ENCODE peak calls at places on chromosomes 4 and X, in nine cellular contexts. One of them, this sample, is unnamed.

GRCh38 chr4:6478546-6479220 is 6.3 kb upstream of the PPP2R2C start:
- DNase-seq in GM04504: no peak
- DNase-seq in NCI-H1092 treated with DMSO at 0.1 percent for 48 hours: no peak
- DNase-seq in stromal cell of bone marrow: no peak
- DNase-seq in astrocyte of the cerebellum: no peak
- DNase-seq in HS-5: no peak
- DNase-seq in tibial nerve: no peak
- DNase-seq in germinal center: no peak
- DNase-seq in stimulated activated CD4-positive, alpha-beta T cell treated with anti-CD3 and anti-CD28 coated beads, TNF-alpha, amount 100 ng/mL, for 4 hours: no peak
- DNase-seq in this sample: no peak

GRCh38 chrX:145484740-145485139 is 237.4 kb downstream of the SPANXN1 start:
- DNase-seq in HS-5: no peak
- DNase-seq in GM04504: no peak
- DNase-seq in tibial nerve: no peak
- DNase-seq in stimulated activated CD4-positive, alpha-beta T cell treated with anti-CD3 and anti-CD28 coated beads, TNF-alpha, amount 100 ng/mL, for 4 hours: no peak
- DNase-seq in germinal center: no peak
- DNase-seq in stromal cell of bone marrow: no peak
- DNase-seq in NCI-H1092 treated with DMSO at 0.1 percent for 48 hours: no peak
- DNase-seq in astrocyte of the cerebellum: no peak
- DNase-seq in this sample: no peak

GRCh38 chrX:72105436-72105835 is 26.3 kb downstream of the RTL5 start:
- DNase-seq in HS-5: no peak
- DNase-seq in GM04504: no peak
- DNase-seq in stimulated activated CD4-positive, alpha-beta T cell treated with anti-CD3 and anti-CD28 coated beads, TNF-alpha, amount 100 ng/mL, for 4 hours: no peak
- DNase-seq in astrocyte of the cerebellum: no peak
- DNase-seq in germinal center: no peak
- DNase-seq in tibial nerve: no peak
- DNase-seq in stromal cell of bone marrow: no peak
- DNase-seq in NCI-H1092 treated with DMSO at 0.1 percent for 48 hours: no peak
- DNase-seq in this sample: peak; percentile 52

GRCh38 chr4:96035727-96036126 is 195.8 kb downstream of the PDHA2 start:
- DNase-seq in germinal center: no peak
- DNase-seq in HS-5: no peak
- DNase-seq in stimulated activated CD4-positive, alpha-beta T cell treated with anti-CD3 and anti-CD28 coated beads, TNF-alpha, amount 100 ng/mL, for 4 hours: no peak
- DNase-seq in stromal cell of bone marrow: no peak
- DNase-seq in NCI-H1092 treated with DMSO at 0.1 percent for 48 hours: peak; percentile 2
- DNase-seq in astrocyte of the cerebellum: no peak
- DNase-seq in tibial nerve: no peak
- DNase-seq in GM04504: no peak
- DNase-seq in this sample: no peak

GRCh38 chrX:39682778-39683177 is 415.0 kb downstream of the BCOR start:
- DNase-seq in GM04504: no peak
- DNase-seq in stimulated activated CD4-positive, alpha-beta T cell treated with anti-CD3 and anti-CD28 coated beads, TNF-alpha, amount 100 ng/mL, for 4 hours: no peak
- DNase-seq in germinal center: no peak
- DNase-seq in NCI-H1092 treated with DMSO at 0.1 percent for 48 hours: no peak
- DNase-seq in tibial nerve: no peak
- DNase-seq in HS-5: no peak
- DNase-seq in stromal cell of bone marrow: no peak
- DNase-seq in astrocyte of the cerebellum: no peak
- DNase-seq in this sample: no peak

GRCh38 chr4:8322794-8323704 is 53.5 kb downstream of the HTRA3 start:
- DNase-seq in NCI-H1092 treated with DMSO at 0.1 percent for 48 hours: no peak
- DNase-seq in stromal cell of bone marrow: no peak
- DNase-seq in GM04504: no peak
- DNase-seq in tibial nerve: no peak
- DNase-seq in astrocyte of the cerebellum: no peak
- DNase-seq in stimulated activated CD4-positive, alpha-beta T cell treated with anti-CD3 and anti-CD28 coated beads, TNF-alpha, amount 100 ng/mL, for 4 hours: no peak
- DNase-seq in HS-5: no peak
- DNase-seq in germinal center: no peak
- DNase-seq in this sample: no peak

GRCh38 chrX:311156-312129 is 7.2 kb downstream of the GTPBP6 start:
- DNase-seq in HS-5: no peak
- DNase-seq in NCI-H1092 treated with DMSO at 0.1 percent for 48 hours: no peak
- DNase-seq in stromal cell of bone marrow: no peak
- DNase-seq in tibial nerve: no peak
- DNase-seq in astrocyte of the cerebellum: no peak
- DNase-seq in GM04504: no peak
- DNase-seq in germinal center: no peak
- DNase-seq in stimulated activated CD4-positive, alpha-beta T cell treated with anti-CD3 and anti-CD28 coated beads, TNF-alpha, amount 100 ng/mL, for 4 hours: no peak
- DNase-seq in this sample: peak; percentile 45

GRCh38 chrX:40844476-40844875 is 109.1 kb upstream of the MED14 start:
- DNase-seq in NCI-H1092 treated with DMSO at 0.1 percent for 48 hours: no peak
- DNase-seq in GM04504: no peak
- DNase-seq in stromal cell of bone marrow: no peak
- DNase-seq in germinal center: no peak
- DNase-seq in stimulated activated CD4-positive, alpha-beta T cell treated with anti-CD3 and anti-CD28 coated beads, TNF-alpha, amount 100 ng/mL, for 4 hours: no peak
- DNase-seq in HS-5: no peak
- DNase-seq in tibial nerve: no peak
- DNase-seq in astrocyte of the cerebellum: no peak
- DNase-seq in this sample: no peak

GRCh38 chr4:72076562-72076961 is 44.8 kb downstream of the NPFFR2 start:
- DNase-seq in GM04504: peak; percentile 1
- DNase-seq in tibial nerve: no peak
- DNase-seq in NCI-H1092 treated with DMSO at 0.1 percent for 48 hours: no peak
- DNase-seq in stromal cell of bone marrow: peak; percentile 16
- DNase-seq in astrocyte of the cerebellum: peak; percentile 78
- DNase-seq in HS-5: peak; percentile 9
- DNase-seq in stimulated activated CD4-positive, alpha-beta T cell treated with anti-CD3 and anti-CD28 coated beads, TNF-alpha, amount 100 ng/mL, for 4 hours: no peak
- DNase-seq in germinal center: no peak
- DNase-seq in this sample: no peak

GRCh38 chr4:64538219-64538618 is 129.0 kb upstream of the TECRL start:
- DNase-seq in germinal center: no peak
- DNase-seq in tibial nerve: no peak
- DNase-seq in GM04504: no peak
- DNase-seq in NCI-H1092 treated with DMSO at 0.1 percent for 48 hours: no peak
- DNase-seq in stromal cell of bone marrow: no peak
- DNase-seq in stimulated activated CD4-positive, alpha-beta T cell treated with anti-CD3 and anti-CD28 coated beads, TNF-alpha, amount 100 ng/mL, for 4 hours: no peak
- DNase-seq in HS-5: no peak
- DNase-seq in astrocyte of the cerebellum: no peak
- DNase-seq in this sample: no peak

GRCh38 chr4:8315343-8316250 is 46.0 kb downstream of the HTRA3 start:
- DNase-seq in stimulated activated CD4-positive, alpha-beta T cell treated with anti-CD3 and anti-CD28 coated beads, TNF-alpha, amount 100 ng/mL, for 4 hours: no peak
- DNase-seq in tibial nerve: peak; percentile 15
- DNase-seq in NCI-H1092 treated with DMSO at 0.1 percent for 48 hours: peak; percentile 79
- DNase-seq in germinal center: no peak
- DNase-seq in GM04504: peak; percentile 65
- DNase-seq in stromal cell of bone marrow: peak; percentile 53
- DNase-seq in HS-5: peak; percentile 66
- DNase-seq in astrocyte of the cerebellum: peak; percentile 59
- DNase-seq in this sample: no peak

GRCh38 chrX:20547649-20548051 is 280.9 kb upstream of the RPS6KA3 start:
- DNase-seq in stimulated activated CD4-positive, alpha-beta T cell treated with anti-CD3 and anti-CD28 coated beads, TNF-alpha, amount 100 ng/mL, for 4 hours: no peak
- DNase-seq in NCI-H1092 treated with DMSO at 0.1 percent for 48 hours: no peak
- DNase-seq in GM04504: no peak
- DNase-seq in tibial nerve: no peak
- DNase-seq in astrocyte of the cerebellum: peak; percentile 35
- DNase-seq in germinal center: no peak
- DNase-seq in HS-5: no peak
- DNase-seq in stromal cell of bone marrow: peak; percentile 79
- DNase-seq in this sample: no peak

GRCh38 chrX:5916945-5917344 is 311.7 kb downstream of the NLGN4X start:
- DNase-seq in NCI-H1092 treated with DMSO at 0.1 percent for 48 hours: no peak
- DNase-seq in GM04504: no peak
- DNase-seq in HS-5: no peak
- DNase-seq in tibial nerve: no peak
- DNase-seq in germinal center: no peak
- DNase-seq in stimulated activated CD4-positive, alpha-beta T cell treated with anti-CD3 and anti-CD28 coated beads, TNF-alpha, amount 100 ng/mL, for 4 hours: no peak
- DNase-seq in astrocyte of the cerebellum: no peak
- DNase-seq in stromal cell of bone marrow: no peak
- DNase-seq in this sample: no peak

GRCh38 chr4:146134761-146135160 is 40.8 kb upstream of the LSM6 start:
- DNase-seq in GM04504: no peak
- DNase-seq in germinal center: no peak
- DNase-seq in stromal cell of bone marrow: peak; percentile 75
- DNase-seq in astrocyte of the cerebellum: peak; percentile 2
- DNase-seq in stimulated activated CD4-positive, alpha-beta T cell treated with anti-CD3 and anti-CD28 coated beads, TNF-alpha, amount 100 ng/mL, for 4 hours: no peak
- DNase-seq in tibial nerve: peak; percentile 9
- DNase-seq in HS-5: no peak
- DNase-seq in NCI-H1092 treated with DMSO at 0.1 percent for 48 hours: peak; percentile 96
- DNase-seq in this sample: no peak

GRCh38 chrX:24026403-24026801 is 584 bp downstream of the KLHL15 start:
- DNase-seq in germinal center: no peak
- DNase-seq in tibial nerve: no peak
- DNase-seq in stromal cell of bone marrow: no peak
- DNase-seq in GM04504: no peak
- DNase-seq in stimulated activated CD4-positive, alpha-beta T cell treated with anti-CD3 and anti-CD28 coated beads, TNF-alpha, amount 100 ng/mL, for 4 hours: no peak
- DNase-seq in astrocyte of the cerebellum: no peak
- DNase-seq in HS-5: no peak
- DNase-seq in NCI-H1092 treated with DMSO at 0.1 percent for 48 hours: no peak
- DNase-seq in this sample: peak; percentile 15

GRCh38 chr4:40170588-40170987 is 26.2 kb upstream of the RHOH start:
- DNase-seq in stromal cell of bone marrow: no peak
- DNase-seq in stimulated activated CD4-positive, alpha-beta T cell treated with anti-CD3 and anti-CD28 coated beads, TNF-alpha, amount 100 ng/mL, for 4 hours: no peak
- DNase-seq in HS-5: no peak
- DNase-seq in tibial nerve: no peak
- DNase-seq in GM04504: no peak
- DNase-seq in germinal center: no peak
- DNase-seq in NCI-H1092 treated with DMSO at 0.1 percent for 48 hours: no peak
- DNase-seq in astrocyte of the cerebellum: no peak
- DNase-seq in this sample: no peak

GRCh38 chrX:37578045-37578444 is 6.6 kb downstream of the LANCL3 start:
- DNase-seq in stromal cell of bone marrow: no peak
- DNase-seq in NCI-H1092 treated with DMSO at 0.1 percent for 48 hours: no peak
- DNase-seq in GM04504: no peak
- DNase-seq in stimulated activated CD4-positive, alpha-beta T cell treated with anti-CD3 and anti-CD28 coated beads, TNF-alpha, amount 100 ng/mL, for 4 hours: no peak
- DNase-seq in astrocyte of the cerebellum: peak; percentile 9
- DNase-seq in germinal center: no peak
- DNase-seq in tibial nerve: no peak
- DNase-seq in HS-5: no peak
- DNase-seq in this sample: no peak

GRCh38 chr4:102598759-102599379 is 97.7 kb downstream of the NFKB1 start:
- DNase-seq in NCI-H1092 treated with DMSO at 0.1 percent for 48 hours: no peak
- DNase-seq in stimulated activated CD4-positive, alpha-beta T cell treated with anti-CD3 and anti-CD28 coated beads, TNF-alpha, amount 100 ng/mL, for 4 hours: no peak
- DNase-seq in tibial nerve: no peak
- DNase-seq in stromal cell of bone marrow: no peak
- DNase-seq in germinal center: no peak
- DNase-seq in HS-5: no peak
- DNase-seq in astrocyte of the cerebellum: no peak
- DNase-seq in GM04504: no peak
- DNase-seq in this sample: no peak

GRCh38 chrX:63488546-63489373 is 137.6 kb upstream of the SPIN4 start:
- DNase-seq in stromal cell of bone marrow: no peak
- DNase-seq in GM04504: no peak
- DNase-seq in tibial nerve: no peak
- DNase-seq in astrocyte of the cerebellum: no peak
- DNase-seq in stimulated activated CD4-positive, alpha-beta T cell treated with anti-CD3 and anti-CD28 coated beads, TNF-alpha, amount 100 ng/mL, for 4 hours: no peak
- DNase-seq in germinal center: no peak
- DNase-seq in HS-5: no peak
- DNase-seq in NCI-H1092 treated with DMSO at 0.1 percent for 48 hours: no peak
- DNase-seq in this sample: no peak

GRCh38 chr4:176755624-176756023 is 37.1 kb downstream of the VEGFC start:
- DNase-seq in germinal center: no peak
- DNase-seq in GM04504: no peak
- DNase-seq in HS-5: no peak
- DNase-seq in NCI-H1092 treated with DMSO at 0.1 percent for 48 hours: no peak
- DNase-seq in stromal cell of bone marrow: no peak
- DNase-seq in stimulated activated CD4-positive, alpha-beta T cell treated with anti-CD3 and anti-CD28 coated beads, TNF-alpha, amount 100 ng/mL, for 4 hours: no peak
- DNase-seq in astrocyte of the cerebellum: no peak
- DNase-seq in tibial nerve: no peak
- DNase-seq in this sample: no peak

GRCh38 chr4:28101583-28101982 is 1240.9 kb downstream of the STIM2 start:
- DNase-seq in NCI-H1092 treated with DMSO at 0.1 percent for 48 hours: no peak
- DNase-seq in astrocyte of the cerebellum: no peak
- DNase-seq in HS-5: no peak
- DNase-seq in stimulated activated CD4-positive, alpha-beta T cell treated with anti-CD3 and anti-CD28 coated beads, TNF-alpha, amount 100 ng/mL, for 4 hours: no peak
- DNase-seq in germinal center: no peak
- DNase-seq in stromal cell of bone marrow: no peak
- DNase-seq in tibial nerve: no peak
- DNase-seq in GM04504: no peak
- DNase-seq in this sample: no peak

GRCh38 chrX:47239199-47239598 is 6.4 kb downstream of the USP11 start:
- DNase-seq in GM04504: no peak
- DNase-seq in tibial nerve: no peak
- DNase-seq in stromal cell of bone marrow: no peak
- DNase-seq in NCI-H1092 treated with DMSO at 0.1 percent for 48 hours: no peak
- DNase-seq in HS-5: no peak
- DNase-seq in astrocyte of the cerebellum: no peak
- DNase-seq in germinal center: no peak
- DNase-seq in stimulated activated CD4-positive, alpha-beta T cell treated with anti-CD3 and anti-CD28 coated beads, TNF-alpha, amount 100 ng/mL, for 4 hours: no peak
- DNase-seq in this sample: no peak

GRCh38 chr4:133424611-133425010 is 275.5 kb downstream of the PCDH10 start:
- DNase-seq in tibial nerve: no peak
- DNase-seq in stromal cell of bone marrow: no peak
- DNase-seq in NCI-H1092 treated with DMSO at 0.1 percent for 48 hours: no peak
- DNase-seq in stimulated activated CD4-positive, alpha-beta T cell treated with anti-CD3 and anti-CD28 coated beads, TNF-alpha, amount 100 ng/mL, for 4 hours: no peak
- DNase-seq in astrocyte of the cerebellum: no peak
- DNase-seq in germinal center: no peak
- DNase-seq in GM04504: no peak
- DNase-seq in HS-5: no peak
- DNase-seq in this sample: no peak

GRCh38 chr4:169311643-169312365 is 41.0 kb upstream of the SH3RF1 start:
- DNase-seq in stimulated activated CD4-positive, alpha-beta T cell treated with anti-CD3 and anti-CD28 coated beads, TNF-alpha, amount 100 ng/mL, for 4 hours: no peak
- DNase-seq in tibial nerve: peak; percentile 36
- DNase-seq in astrocyte of the cerebellum: no peak
- DNase-seq in GM04504: no peak
- DNase-seq in germinal center: peak; percentile 76
- DNase-seq in HS-5: no peak
- DNase-seq in NCI-H1092 treated with DMSO at 0.1 percent for 48 hours: peak; percentile 9
- DNase-seq in stromal cell of bone marrow: no peak
- DNase-seq in this sample: peak; percentile 32

GRCh38 chr4:153222790-153223417 is 18.7 kb downstream of the TRIM2 start:
- DNase-seq in HS-5: no peak
- DNase-seq in NCI-H1092 treated with DMSO at 0.1 percent for 48 hours: peak; percentile 82
- DNase-seq in tibial nerve: peak; percentile 7
- DNase-seq in astrocyte of the cerebellum: no peak
- DNase-seq in stimulated activated CD4-positive, alpha-beta T cell treated with anti-CD3 and anti-CD28 coated beads, TNF-alpha, amount 100 ng/mL, for 4 hours: no peak
- DNase-seq in GM04504: no peak
- DNase-seq in stromal cell of bone marrow: no peak
- DNase-seq in germinal center: peak; percentile 55
- DNase-seq in this sample: peak; percentile 48